ENCODE peak calls at places on chromosomes 7 and 10, in ten cellular contexts. K is osteoblast, M is Panc1, P is right lobe of liver, E is suprapubic skin, C is cardiac fibroblast, J is AG09309, Q is AG10803, V is body of pancreas, F is fibroblast of mammary gland. D is an unnamed sample.

GRCh38 chr7:125391921-125392320 is 462.3 kb upstream of the POT1 start:
- DNase-seq in M (peak; percentile 64), P (no peak), K (no peak), V (no peak), F (no peak), J (no peak), E (no peak), C (peak; percentile 0), Q (no peak), D (no peak)

GRCh38 chr7:7653140-7653539 is 12.6 kb downstream of the UMAD1 start:
- DNase-seq in Q (no peak), K (no peak), V (no peak), M (no peak), E (no peak), P (no peak), C (no peak), J (no peak), F (no peak), D (no peak)

GRCh38 chr10:94546058-94546595 is 539 bp downstream of the HELLS start:
- DNase-seq in Q (peak; percentile 12), V (no peak), M (peak; percentile 25), F (peak; percentile 25), P (no peak), C (peak; percentile 30), K (peak; percentile 41), E (no peak), J (no peak), D (peak; percentile 33)

GRCh38 chr7:107958764-107959526 is 44.0 kb downstream of the LAMB1 start:
- DNase-seq in P (no peak), M (no peak), C (peak; percentile 92), E (no peak), J (peak; percentile 77), V (no peak), Q (peak; percentile 87), F (peak; percentile 97), K (peak; percentile 87), D (peak; percentile 96)

GRCh38 chr10:23514321-23514720 is 75.4 kb downstream of the OTUD1 start:
- DNase-seq in F (peak; percentile 10), V (no peak), M (no peak), Q (no peak), C (no peak), K (no peak), E (no peak), J (no peak), P (no peak), D (no peak)

GRCh38 chr10:125549656-125550055 is 133.3 kb downstream of the TEX36 start:
- DNase-seq in Q (no peak), E (no peak), C (no peak), K (no peak), J (no peak), F (no peak), P (no peak), V (no peak), M (no peak), D (no peak)

GRCh38 chr7:126589068-126589684 is 663.6 kb downstream of the GRM8 start:
- DNase-seq in F (no peak), C (no peak), P (no peak), K (no peak), V (no peak), E (no peak), M (no peak), J (no peak), Q (no peak), D (no peak)

GRCh38 chr7:13241416-13241815 is 554.0 kb downstream of the ARL4A start:
- DNase-seq in E (no peak), Q (no peak), M (no peak), K (no peak), V (no peak), C (no peak), J (no peak), P (no peak), F (no peak), D (no peak)

GRCh38 chr7:123604739-123605138 is 3.1 kb downstream of the ASB15 start:
- DNase-seq in C (peak; percentile 8), F (no peak), Q (no peak), M (no peak), V (no peak), E (no peak), P (no peak), J (no peak), K (no peak), D (no peak)

GRCh38 chr10:118422241-118422640 is 80.1 kb upstream of the FAM204A start:
- DNase-seq in C (no peak), F (no peak), E (no peak), K (no peak), M (no peak), V (no peak), P (no peak), J (no peak), Q (no peak), D (no peak)

GRCh38 chr10:26468291-26468690 is 30.1 kb downstream of the APBB1IP start:
- DNase-seq in M (no peak), K (peak; percentile 77), F (no peak), J (no peak), V (no peak), P (no peak), E (no peak), C (peak; percentile 37), Q (peak; percentile 70), D (no peak)

GRCh38 chr10:24784923-24785322 is 61.2 kb upstream of the ARHGAP21 start:
- DNase-seq in F (no peak), E (no peak), J (no peak), M (no peak), P (no peak), K (no peak), Q (no peak), V (no peak), C (peak; percentile 11), D (no peak)

GRCh38 chr7:135248546-135248945 is 14.9 kb downstream of the STRA8 start:
- DNase-seq in V (no peak), J (no peak), Q (no peak), C (peak; percentile 28), E (no peak), F (peak; percentile 5), P (no peak), M (no peak), K (no peak), D (no peak)

GRCh38 chr10:29239569-29240472 is 49.0 kb upstream of the LYZL1 start:
- DNase-seq in Q (peak; percentile 3), J (no peak), E (no peak), P (peak; percentile 59), C (peak; percentile 39), M (peak; percentile 15), F (peak; percentile 40), K (no peak), V (no peak), D (peak; percentile 56)

GRCh38 chr7:28999839-29000238 is 41.7 kb upstream of the TRIL start:
- DNase-seq in M (no peak), Q (no peak), K (no peak), P (no peak), J (no peak), F (no peak), V (no peak), C (no peak), E (no peak), D (no peak)

GRCh38 chr10:60903096-60903495 is 40.9 kb downstream of the RHOBTB1 start:
- DNase-seq in C (no peak), F (no peak), V (no peak), P (no peak), J (no peak), Q (no peak), M (no peak), E (no peak), K (no peak), D (no peak)

GRCh38 chr10:86366902-86367338 is 325 bp upstream of the GRID1 start:
- DNase-seq in V (peak; percentile 12), K (no peak), E (peak; percentile 64), C (no peak), Q (no peak), F (no peak), M (no peak), J (no peak), P (peak; percentile 56), D (no peak)

GRCh38 chr10:78577673-78578072 is 491.1 kb upstream of the ZMIZ1 start:
- DNase-seq in J (no peak), F (no peak), V (no peak), P (no peak), K (no peak), E (no peak), Q (no peak), M (no peak), C (no peak), D (no peak)

GRCh38 chr7:95493844-95494243 is 8.1 kb downstream of the ASB4 start:
- DNase-seq in C (no peak), Q (no peak), J (no peak), K (no peak), V (no peak), M (no peak), E (no peak), F (no peak), P (no peak), D (no peak)
- H3K4me3 ChIP-seq in C (no peak overlapping the region), Q (no peak overlapping the region), J (no peak overlapping the region), K (no peak overlapping the region), V (no peak overlapping the region), M (no peak overlapping the region), E (no peak overlapping the region), F (no peak overlapping the region), P (no peak overlapping the region), D (no peak overlapping the region)

GRCh38 chr10:22010973-22011408 is 7.5 kb upstream of the DNAJC1 start:
- DNase-seq in C (peak; percentile 56), K (no peak), M (no peak), P (no peak), J (no peak), Q (peak; percentile 27), E (no peak), F (peak; percentile 36), V (no peak), D (peak; percentile 46)
- TF ChIP-seq CTCF in C (no peak), K (peak; percentile 39), M (no peak), P (peak; percentile 53), J (peak; percentile 18), Q (peak; percentile 31), E (no peak), F (peak; percentile 28), V (peak; percentile 42), D (peak; percentile 20)

DNA sequence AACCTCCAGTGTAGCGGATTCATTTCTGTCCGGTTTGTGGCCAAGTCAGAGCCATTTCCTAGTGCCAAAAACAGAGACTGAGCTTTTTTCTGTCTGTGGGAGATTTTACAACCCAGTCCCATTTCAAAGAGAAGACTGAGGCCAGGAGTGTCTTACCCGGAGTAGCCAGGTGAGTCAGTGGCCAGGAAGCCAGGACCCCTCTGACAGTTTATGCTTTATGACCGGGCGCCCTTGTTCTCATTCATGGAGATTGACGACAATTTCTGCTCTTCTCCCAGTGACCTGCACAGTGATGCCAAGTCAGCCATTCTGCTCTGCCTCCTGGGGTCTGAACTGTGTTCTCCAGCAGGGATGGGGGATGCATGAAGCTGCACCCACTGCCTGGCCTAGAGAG is 681 bp upstream of the INMT start:
- DNase-seq in E (no peak), P (no peak), K (peak; percentile 90), M (no peak), C (no peak), Q (no peak), J (no peak), F (no peak), V (no peak), D (no peak)
- H3K4me3 ChIP-seq in E (peak overlapping the region; percentile 31), P (no peak overlapping the region), K (no peak overlapping the region), M (no peak overlapping the region), C (peak overlapping the region; percentile 67), Q (no peak overlapping the region), J (no peak overlapping the region), F (no peak overlapping the region), V (no peak overlapping the region), D (no peak overlapping the region)

DNA sequence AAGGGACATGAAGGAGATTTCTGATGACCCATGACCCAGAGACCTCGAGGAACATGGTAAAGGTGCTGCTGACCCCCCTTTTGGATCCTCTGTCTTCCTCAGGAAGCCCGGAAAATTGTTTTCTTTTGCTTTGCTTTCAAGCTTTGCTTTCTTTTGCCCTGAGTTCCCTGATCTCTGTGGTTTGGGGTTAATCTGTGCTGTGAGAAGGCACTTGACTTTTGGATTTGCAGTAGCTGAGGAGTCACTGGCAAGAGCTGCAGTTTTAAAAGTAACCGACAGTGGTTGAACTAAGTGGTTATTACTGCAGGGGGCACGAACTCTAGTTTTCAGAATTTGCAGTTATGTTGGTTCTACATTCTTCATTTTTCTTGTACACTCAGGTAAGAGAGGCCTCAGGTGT is 53.0 kb downstream of the PDZD8 start:
- DNase-seq in P (no peak), J (no peak), M (no peak), F (peak; percentile 5), C (no peak), K (peak; percentile 21), V (no peak), E (no peak), Q (no peak), D (peak; percentile 60)
- TF ChIP-seq CTCF in P (no peak), J (no peak), M (no peak), F (no peak), C (no peak), K (peak; percentile 29), V (no peak), E (no peak), Q (no peak), D (peak; percentile 18)